ENCODE peak calls at places on chromosomes 6 and 20, in five cellular contexts. One of them, this sample, is unnamed.
A peak's percentile ranks its signal among the peaks of the same experiment; 100 is the strongest.

GRCh38 chr6:119036076-119036475 is 42.4 kb downstream of the FAM184A start:
- DNase-seq in pancreas: no peak
- DNase-seq in adrenal gland: no peak
- DNase-seq in vagina: no peak
- DNase-seq in psoas muscle: no peak
- DNase-seq in this sample: no peak

GRCh38 chr6:44001318-44001868 is 125.9 kb downstream of the MRPL14 start:
- DNase-seq in pancreas: peak; percentile 4
- DNase-seq in adrenal gland: no peak
- DNase-seq in vagina: no peak
- DNase-seq in psoas muscle: no peak
- DNase-seq in this sample: no peak

GRCh38 chr20:17928211-17928611 is 40.4 kb downstream of the SNX5 start:
- DNase-seq in pancreas: no peak
- DNase-seq in adrenal gland: no peak
- DNase-seq in vagina: no peak
- DNase-seq in psoas muscle: peak; percentile 73
- DNase-seq in this sample: no peak

GRCh38 chr6:31441368-31442267 is 38.2 kb downstream of the MICA start:
- DNase-seq in pancreas: peak; percentile 95
- DNase-seq in adrenal gland: peak; percentile 85
- DNase-seq in vagina: peak; percentile 87
- DNase-seq in psoas muscle: peak; percentile 87
- DNase-seq in this sample: peak; percentile 85

GRCh38 chr6:88748141-88748540 is 215.3 kb downstream of the RNGTT start:
- DNase-seq in pancreas: no peak
- DNase-seq in adrenal gland: no peak
- DNase-seq in vagina: no peak
- DNase-seq in psoas muscle: no peak
- DNase-seq in this sample: no peak

GRCh38 chr20:58842276-58842675 is 8.4 kb downstream of the GNAS-AS1 start:
- DNase-seq in pancreas: no peak
- DNase-seq in adrenal gland: no peak
- DNase-seq in vagina: no peak
- DNase-seq in psoas muscle: no peak
- DNase-seq in this sample: no peak

GRCh38 chr6:139372326-139373153 is 1.9 kb downstream of the CITED2 start:
- DNase-seq in pancreas: no peak
- DNase-seq in adrenal gland: no peak
- DNase-seq in vagina: no peak
- DNase-seq in psoas muscle: no peak
- DNase-seq in this sample: no peak

GRCh38 chr6:101640131-101640530 is 246.6 kb downstream of the GRIK2 start:
- DNase-seq in pancreas: no peak
- DNase-seq in adrenal gland: no peak
- DNase-seq in vagina: no peak
- DNase-seq in psoas muscle: no peak
- DNase-seq in this sample: no peak

GRCh38 chr20:36093025-36093803 is 61.3 kb upstream of the EPB41L1 start:
- DNase-seq in pancreas: peak; percentile 74
- DNase-seq in adrenal gland: peak; percentile 50
- DNase-seq in vagina: no peak
- DNase-seq in psoas muscle: peak; percentile 65
- DNase-seq in this sample: peak; percentile 86

GRCh38 chr6:161740486-161740885 is 466.6 kb upstream of the AGPAT4 start:
- DNase-seq in pancreas: no peak
- DNase-seq in adrenal gland: no peak
- DNase-seq in vagina: no peak
- DNase-seq in psoas muscle: no peak
- DNase-seq in this sample: no peak

GRCh38 chr6:33628401-33628964 is 7.4 kb downstream of the ITPR3 start:
- DNase-seq in pancreas: no peak
- DNase-seq in adrenal gland: no peak
- DNase-seq in vagina: no peak
- DNase-seq in psoas muscle: no peak
- DNase-seq in this sample: peak; percentile 14
- H3K4me1 ChIP-seq in pancreas: no peaks in the 10 kb centered on the region
- H3K4me1 ChIP-seq in adrenal gland: peaks cover 9% of the 10 kb centered on the region
- H3K4me1 ChIP-seq in vagina: peaks cover 67% of the 10 kb centered on the region
- H3K4me1 ChIP-seq in psoas muscle: no peaks in the 10 kb centered on the region
- H3K4me1 ChIP-seq in this sample: peaks cover 57% of the 10 kb centered on the region

GRCh38 chr6:109441069-109441816 is 719 bp downstream of the SMPD2 start:
- DNase-seq in pancreas: peak; percentile 74
- DNase-seq in adrenal gland: peak; percentile 56
- DNase-seq in vagina: no peak
- DNase-seq in psoas muscle: peak; percentile 51
- DNase-seq in this sample: peak; percentile 66

GRCh38 chr6:109443425-109443950 is 3.0 kb downstream of the SMPD2 start:
- DNase-seq in pancreas: no peak
- DNase-seq in adrenal gland: no peak
- DNase-seq in vagina: no peak
- DNase-seq in psoas muscle: no peak
- DNase-seq in this sample: no peak

GRCh38 chr6:109445382-109445781 is 4.9 kb downstream of the SMPD2 start:
- DNase-seq in pancreas: no peak
- DNase-seq in adrenal gland: no peak
- DNase-seq in vagina: no peak
- DNase-seq in psoas muscle: no peak
- DNase-seq in this sample: no peak

GRCh38 chr6:109442393-109442924 is 1.9 kb downstream of the SMPD2 start:
- DNase-seq in pancreas: no peak
- DNase-seq in adrenal gland: no peak
- DNase-seq in vagina: no peak
- DNase-seq in psoas muscle: no peak
- DNase-seq in this sample: no peak

GRCh38 chr6:109440325-109441068 is at the start of the genes PPIL6 and SMPD2:
- DNase-seq in pancreas: peak; percentile 93
- DNase-seq in adrenal gland: peak; percentile 86
- DNase-seq in vagina: no peak
- DNase-seq in psoas muscle: peak; percentile 92
- DNase-seq in this sample: peak; percentile 91
- TF ChIP-seq CTCF in pancreas: no peak
- TF ChIP-seq CTCF in adrenal gland: no peak
- TF ChIP-seq CTCF in vagina: no peak
- TF ChIP-seq CTCF in psoas muscle: peak; percentile 39
- TF ChIP-seq CTCF in this sample: peak; percentile 12

DNA sequence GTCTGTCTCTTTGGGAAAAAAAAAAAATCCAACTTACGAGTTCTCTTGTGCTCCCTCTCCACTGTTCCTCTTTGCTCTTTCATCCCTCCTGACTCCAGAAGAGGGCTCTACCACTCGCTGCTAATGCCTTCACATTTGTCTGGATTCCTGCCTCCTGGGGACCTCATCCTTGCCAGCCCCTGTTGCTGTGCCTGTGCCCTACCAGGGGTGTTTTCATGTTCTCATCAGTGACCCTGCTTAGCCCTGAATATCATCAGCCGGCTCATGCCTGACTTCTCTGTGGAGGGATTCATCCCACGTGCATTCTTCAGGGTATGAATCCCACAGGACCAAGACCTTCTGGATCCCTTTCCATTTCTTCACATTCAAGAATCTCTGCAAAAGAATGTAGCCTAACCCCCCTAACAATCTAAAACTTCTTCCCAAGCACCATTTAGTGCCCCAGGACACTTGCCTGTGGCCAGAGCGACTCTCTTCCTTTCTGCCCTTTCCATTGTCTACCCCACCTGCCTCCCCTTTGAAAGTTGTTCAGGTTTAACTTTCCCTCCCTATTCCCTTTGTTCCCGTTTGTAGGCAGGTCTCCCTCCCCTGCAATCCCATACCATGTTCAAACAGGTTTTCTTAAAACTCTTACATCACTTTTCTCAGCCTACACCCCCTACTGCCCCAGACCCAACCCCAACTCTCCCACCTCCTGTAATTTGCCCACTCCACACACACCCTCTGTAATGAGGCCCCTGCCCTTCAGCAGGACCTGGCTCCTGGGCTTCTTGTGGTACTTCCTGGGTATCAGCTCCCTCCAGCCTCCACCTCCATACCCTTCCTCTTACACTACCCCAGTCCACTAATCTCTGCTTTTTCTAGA is 50.2 kb downstream of the RREB1 start:
- DNase-seq in pancreas: no peak
- DNase-seq in adrenal gland: no peak
- DNase-seq in vagina: no peak
- DNase-seq in psoas muscle: no peak
- DNase-seq in this sample: peak; percentile 53
- H3K4me1 ChIP-seq in pancreas: peaks cover 54% of the 10 kb centered on the region
- H3K4me1 ChIP-seq in adrenal gland: peaks cover 71% of the 10 kb centered on the region
- H3K4me1 ChIP-seq in vagina: peaks cover 77% of the 10 kb centered on the region
- H3K4me1 ChIP-seq in psoas muscle: peaks cover 70% of the 10 kb centered on the region
- H3K4me1 ChIP-seq in this sample: peaks cover 71% of the 10 kb centered on the region

DNA sequence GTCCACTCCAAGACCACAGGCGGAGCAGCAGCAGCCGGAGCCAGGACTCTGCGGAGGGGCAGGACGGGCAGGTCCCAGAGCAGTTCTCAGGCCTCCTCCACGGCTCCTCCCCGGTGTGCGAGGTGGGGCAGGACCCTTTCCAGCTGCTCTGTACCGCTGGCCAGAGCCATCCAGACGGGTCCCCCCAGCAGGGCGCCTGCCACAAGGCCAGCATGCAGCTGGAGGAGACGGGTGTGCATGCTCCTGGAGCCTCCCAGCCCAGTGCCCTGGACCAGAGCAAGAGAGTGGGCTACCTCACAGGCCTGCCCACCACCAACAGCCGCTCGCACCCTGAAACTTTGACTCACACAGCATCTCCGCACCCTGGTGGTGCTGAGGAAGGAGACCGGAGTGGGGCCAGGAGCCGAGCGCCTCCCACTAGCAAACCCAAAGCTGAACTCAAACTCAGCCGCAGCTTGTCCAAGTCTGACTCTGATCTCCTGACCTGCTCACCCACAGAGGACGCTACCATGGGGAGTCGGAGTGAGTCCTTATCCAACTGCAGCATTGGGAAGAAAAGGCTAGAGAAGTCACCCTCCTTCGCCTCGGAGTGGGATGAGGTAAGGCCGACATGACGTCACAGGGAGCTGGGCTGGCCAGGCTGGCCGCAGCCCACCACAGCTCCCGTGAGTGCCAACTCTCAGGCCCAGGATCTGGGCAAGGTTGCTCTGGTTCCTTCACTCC is 123.5 kb downstream of the TCP11 start:
- DNase-seq in pancreas: no peak
- DNase-seq in adrenal gland: peak; percentile 33
- DNase-seq in vagina: no peak
- DNase-seq in psoas muscle: peak; percentile 51
- DNase-seq in this sample: peak; percentile 63
- TF ChIP-seq CTCF in pancreas: no peak
- TF ChIP-seq CTCF in adrenal gland: no peak
- TF ChIP-seq CTCF in vagina: no peak
- TF ChIP-seq CTCF in psoas muscle: no peak
- TF ChIP-seq CTCF in this sample: no peak

DNA sequence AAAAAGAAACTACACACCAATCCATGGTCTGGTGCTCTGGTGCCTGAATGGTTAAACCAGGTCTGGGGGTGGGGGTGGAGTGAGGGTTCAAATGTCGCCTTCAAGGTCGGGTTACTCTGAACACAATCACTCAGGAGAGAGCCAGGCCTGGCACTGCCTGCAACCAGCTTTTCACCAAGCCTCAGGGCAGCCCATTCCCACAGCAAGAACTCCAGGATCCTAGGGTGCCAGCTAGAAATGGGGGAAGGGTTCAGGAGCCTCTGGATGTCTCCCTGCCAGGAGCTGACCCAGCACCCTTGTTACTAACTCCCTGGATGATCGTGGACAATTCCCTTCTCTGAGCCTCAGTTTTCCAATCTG is 6.7 kb downstream of the SDC4 start:
- DNase-seq in pancreas: no peak
- DNase-seq in adrenal gland: peak; percentile 60
- DNase-seq in vagina: no peak
- DNase-seq in psoas muscle: no peak
- DNase-seq in this sample: peak; percentile 56
- H3K4me1 ChIP-seq in pancreas: peaks cover 71% of the 10 kb centered on the region
- H3K4me1 ChIP-seq in adrenal gland: peaks cover 99% of the 10 kb centered on the region
- H3K4me1 ChIP-seq in vagina: peaks cover 89% of the 10 kb centered on the region
- H3K4me1 ChIP-seq in psoas muscle: peaks cover 84% of the 10 kb centered on the region
- H3K4me1 ChIP-seq in this sample: peaks cover 97% of the 10 kb centered on the region

GRCh38 chr6:56616967-56617366 is 25.7 kb downstream of the DST start:
- DNase-seq in pancreas: no peak
- DNase-seq in adrenal gland: no peak
- DNase-seq in vagina: no peak
- DNase-seq in psoas muscle: no peak
- DNase-seq in this sample: no peak

GRCh38 chr6:56613247-56613851 is 29.3 kb downstream of the DST start:
- DNase-seq in pancreas: no peak
- DNase-seq in adrenal gland: no peak
- DNase-seq in vagina: no peak
- DNase-seq in psoas muscle: no peak
- DNase-seq in this sample: no peak

GRCh38 chr6:56620229-56620868 is 22.3 kb downstream of the DST start:
- DNase-seq in pancreas: no peak
- DNase-seq in adrenal gland: no peak
- DNase-seq in vagina: no peak
- DNase-seq in psoas muscle: no peak
- DNase-seq in this sample: no peak

DNA sequence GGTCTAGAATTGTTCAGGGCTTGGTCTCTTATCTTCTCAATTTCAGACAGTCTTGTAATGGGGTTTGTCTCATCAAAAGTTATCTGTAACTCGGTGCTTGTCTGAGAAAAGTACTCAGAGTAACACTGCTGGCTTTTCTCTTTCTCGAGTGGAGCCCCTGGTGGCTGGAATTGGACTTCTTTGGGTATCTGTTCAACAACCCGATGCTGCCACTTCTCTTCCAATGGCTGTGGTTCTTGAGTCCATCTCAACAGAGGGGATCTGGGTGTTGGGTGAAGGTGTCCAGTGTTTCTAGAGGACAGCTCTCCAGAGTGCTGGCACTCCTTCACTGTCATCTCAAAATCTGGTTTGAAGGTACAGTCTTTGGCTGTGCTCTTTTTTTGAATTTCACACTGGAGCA is 24.6 kb downstream of the DST start:
- DNase-seq in pancreas: no peak
- DNase-seq in adrenal gland: no peak
- DNase-seq in vagina: no peak
- DNase-seq in psoas muscle: no peak
- DNase-seq in this sample: no peak
- TF ChIP-seq CTCF in pancreas: no peak
- TF ChIP-seq CTCF in adrenal gland: no peak
- TF ChIP-seq CTCF in vagina: no peak
- TF ChIP-seq CTCF in psoas muscle: no peak
- TF ChIP-seq CTCF in this sample: no peak

DNA sequence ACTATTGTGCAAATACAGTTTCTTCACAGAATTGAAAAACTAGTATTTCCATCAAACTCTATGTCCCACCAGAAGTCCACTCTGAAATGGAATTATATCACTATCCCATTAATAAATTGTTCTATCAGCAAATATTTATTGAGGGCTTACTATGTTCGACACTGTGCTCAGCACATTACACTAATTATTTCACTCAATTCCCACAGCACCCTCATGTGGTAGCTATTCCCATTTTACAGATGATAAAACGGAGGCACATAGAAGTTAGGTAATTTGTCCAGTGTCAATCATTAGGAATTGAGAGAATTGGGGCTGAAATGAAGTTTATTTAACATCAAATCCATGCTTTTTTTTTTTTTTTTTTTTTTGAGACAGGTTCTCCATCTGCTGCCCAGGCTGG is 52.5 kb downstream of the MKKS start:
- DNase-seq in pancreas: no peak
- DNase-seq in adrenal gland: no peak
- DNase-seq in vagina: no peak
- DNase-seq in psoas muscle: no peak
- DNase-seq in this sample: no peak
- H3K4me1 ChIP-seq in pancreas: no peaks in the 10 kb centered on the region
- H3K4me1 ChIP-seq in adrenal gland: no peaks in the 10 kb centered on the region
- H3K4me1 ChIP-seq in vagina: no peaks in the 10 kb centered on the region
- H3K4me1 ChIP-seq in psoas muscle: no peaks in the 10 kb centered on the region
- H3K4me1 ChIP-seq in this sample: no peaks in the 10 kb centered on the region